ENCODE peak calls at places on chromosomes 12 and 14, in eight cellular contexts. P is CD8-positive, alpha-beta T cell; V is osteoblast; T is uterus; Z is MM.1S; O is iPS DF 6.9; R is PC-9; S is fibroblast of lung. H is an unnamed sample. For H3K4me1, the result is how much of the 10 kb centered on the place peaks cover.

GRCh38 chr14:21723431-21724045 is 49.9 kb upstream of the OR4E1 start:
- DNase-seq in V (peak), P (peak), Z (peak), O (peak), T (no peak), S (no peak), R (no peak), H (no peak)

GRCh38 chr12:67424784-67425183 is 155.6 kb downstream of the CAND1 start:
- DNase-seq in Z (no peak), T (no peak), R (no peak), O (no peak), P (no peak), V (no peak), S (no peak), H (no peak)

GRCh38 chr14:99143793-99144192 is 128.2 kb downstream of the BCL11B start:
- DNase-seq in S (no peak), T (no peak), P (no peak), R (no peak), O (no peak), V (peak), Z (no peak), H (no peak)

GRCh38 chr12:98894412-98895085 is 249.5 kb downstream of the APAF1 start:
- DNase-seq in O (no peak), R (no peak), Z (no peak), T (no peak), V (peak), P (no peak), S (no peak), H (no peak)

GRCh38 chr14:103121161-103121845 is 2.0 kb upstream of the TNFAIP2 start:
- DNase-seq in S (peak), P (no peak), V (no peak), O (no peak), Z (no peak), T (no peak), R (peak), H (no peak)

GRCh38 chr12:91180577-91180976 is 2.0 kb downstream of the DCN start:
- DNase-seq in O (no peak), P (no peak), R (no peak), Z (peak), V (no peak), S (peak), T (no peak), H (no peak)

GRCh38 chr14:74572829-74573360 is 39.1 kb downstream of the LTBP2 start:
- DNase-seq in O (no peak), R (peak), T (no peak), V (no peak), P (no peak), Z (no peak), S (peak), H (peak)

GRCh38 chr12:118189761-118190181 is 53.8 kb downstream of the PEBP1 start:
- DNase-seq in V (peak), T (no peak), O (peak), S (peak), P (no peak), R (no peak), Z (no peak), H (peak)

GRCh38 chr12:95413576-95413975 is 60.4 kb upstream of the METAP2 start:
- DNase-seq in Z (no peak), S (peak), T (no peak), R (no peak), O (no peak), V (no peak), P (no peak), H (no peak)

GRCh38 chr12:27796093-27796492 is 16.1 kb upstream of the MANSC4 start:
- DNase-seq in S (no peak), O (no peak), T (no peak), V (no peak), P (no peak), Z (no peak), R (no peak), H (no peak)

GRCh38 chr12:128551266-128552025 is 272.3 kb downstream of the SLC15A4 start:
- DNase-seq in P (no peak), S (no peak), T (no peak), O (no peak), Z (no peak), V (no peak), R (no peak), H (no peak)

GRCh38 chr12:79837575-79837974 is 97.3 kb downstream of the PPP1R12A start:
- DNase-seq in R (no peak), T (no peak), S (no peak), O (no peak), V (no peak), Z (no peak), P (no peak), H (no peak)

GRCh38 chr12:127273621-127274020 is 993.3 kb upstream of the TMEM132C start:
- DNase-seq in T (no peak), V (no peak), O (no peak), P (no peak), Z (no peak), R (no peak), S (no peak), H (no peak)

GRCh38 chr12:69910739-69911138 is 85.7 kb downstream of the MYRFL start:
- DNase-seq in O (no peak), Z (no peak), T (no peak), S (no peak), R (no peak), V (no peak), P (no peak), H (no peak)
- H3K4me1 ChIP-seq in O (under half), Z (under half), T (under half), S (under half), R (under half), V (under half), P (under half), H (under half)

GRCh38 chr12:132489602-132490239 is at the start of gene FBRSL1:
- DNase-seq in Z (peak), T (peak), O (peak), V (peak), R (peak), S (peak), P (peak), H (peak)

GRCh38 chr12:132487311-132487741 is 2.6 kb upstream of the FBRSL1 start:
- DNase-seq in S (no peak), T (no peak), R (no peak), P (no peak), Z (no peak), V (no peak), O (no peak), H (no peak)

GRCh38 chr12:132490481-132491348 is 764 bp downstream of the FBRSL1 start:
- DNase-seq in R (no peak), O (no peak), S (no peak), V (peak), P (no peak), T (no peak), Z (no peak), H (no peak)

GRCh38 chr12:132488127-132489077 is 1.5 kb upstream of the FBRSL1 start:
- DNase-seq in S (no peak), R (no peak), P (peak), V (no peak), T (no peak), Z (no peak), O (no peak), H (no peak)

GRCh38 chr12:132489078-132489601 is 811 bp upstream of the FBRSL1 start:
- DNase-seq in R (no peak), O (no peak), S (no peak), T (no peak), P (peak), Z (no peak), V (no peak), H (no peak)
- H3K4me1 ChIP-seq in R (under half), O (under half), S (under half), T (under half), P (half or more), Z (under half), V (under half), H (under half)

GRCh38 chr12:123529636-123530035 is 3.9 kb downstream of the RILPL1 start:
- DNase-seq in R (no peak), S (no peak), O (no peak), V (no peak), Z (no peak), P (no peak), T (no peak), H (no peak)
- H3K4me1 ChIP-seq in R (under half), S (under half), O (under half), V (under half), Z (under half), P (under half), T (under half), H (under half)

GRCh38 chr12:78220811-78221210 is 390.1 kb downstream of the NAV3 start:
- DNase-seq in R (no peak), T (no peak), P (no peak), O (no peak), Z (no peak), S (no peak), V (no peak), H (no peak)
- H3K4me1 ChIP-seq in R (under half), T (under half), P (under half), O (under half), Z (under half), S (under half), V (under half), H (under half)

DNA sequence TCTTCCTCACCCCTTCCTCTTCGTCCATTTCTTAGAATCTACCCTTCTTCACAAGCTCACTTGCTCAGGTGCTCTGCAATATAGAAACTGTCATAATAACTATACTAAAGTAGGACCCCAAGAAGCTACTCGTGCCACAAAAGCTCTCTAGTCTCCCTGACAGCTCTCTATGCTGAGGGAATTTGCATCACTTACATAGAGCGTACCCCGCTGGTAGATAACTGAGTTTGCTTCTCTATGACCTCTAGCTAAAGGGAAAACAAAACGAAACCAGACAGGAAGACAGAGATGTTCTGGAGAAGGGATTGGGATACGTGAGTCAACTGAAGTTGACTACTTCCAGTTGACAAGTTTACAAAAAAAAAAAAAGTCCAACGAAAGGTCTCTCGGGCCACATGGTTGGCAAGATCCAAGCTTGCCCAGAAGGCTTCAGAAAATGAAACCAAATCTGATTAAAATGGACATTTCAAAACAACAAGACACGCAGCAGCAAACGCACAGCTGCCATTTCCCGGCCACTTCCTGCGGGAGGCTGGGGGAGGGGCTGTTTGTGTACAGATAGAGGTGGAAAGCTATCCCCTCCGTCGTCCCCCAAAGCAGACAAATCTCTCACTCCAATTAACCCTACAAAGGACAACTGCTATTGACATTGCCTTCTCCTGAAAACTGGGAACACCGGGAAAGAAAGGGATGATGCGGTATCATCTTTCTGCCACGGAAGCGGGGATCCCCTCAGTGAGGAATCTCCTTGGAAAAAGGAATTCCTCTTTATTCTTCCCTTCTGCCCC is 1.3 kb downstream of the BAZ2A start:
- DNase-seq in S (peak), O (no peak), V (peak), R (peak), P (peak), Z (peak), T (peak), H (peak)
- H3K4me1 ChIP-seq in S (under half), O (under half), V (under half), R (under half), P (half or more), Z (under half), T (under half), H (under half)

DNA sequence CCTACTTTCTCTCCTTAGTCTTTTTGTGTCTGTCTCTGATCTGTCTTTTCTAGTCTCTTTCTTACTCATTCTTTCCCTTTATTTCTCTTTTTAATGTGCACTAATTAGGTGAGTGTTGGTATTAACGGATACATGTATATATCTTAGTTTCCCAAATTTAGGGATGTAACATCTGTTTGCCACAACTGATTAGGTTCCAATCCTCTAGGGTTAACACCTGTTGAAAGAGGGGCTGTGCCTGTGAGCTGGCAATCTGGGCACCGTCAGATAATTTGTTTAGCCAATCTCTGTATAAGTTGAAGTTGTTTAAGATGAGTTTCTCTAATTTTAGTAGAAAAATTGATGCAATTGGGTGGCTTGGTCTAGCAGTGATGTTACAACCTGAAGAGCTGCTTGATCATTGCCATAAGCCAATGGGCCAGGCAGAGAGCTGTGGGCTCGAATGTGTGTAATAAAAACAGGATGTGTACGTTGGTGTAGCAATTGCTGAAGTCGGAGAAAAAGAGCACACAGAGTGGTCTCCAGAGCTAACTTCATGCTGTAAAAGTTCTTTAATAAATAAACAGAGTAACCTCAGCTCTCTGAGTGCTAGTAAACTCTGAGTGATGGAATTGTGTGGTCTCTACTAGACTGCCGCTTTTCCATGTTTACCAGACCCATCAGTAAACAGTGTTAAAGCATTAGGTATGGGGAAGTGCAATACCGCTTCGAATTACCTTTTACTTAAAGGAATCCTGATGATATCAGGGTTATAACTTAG is 18.3 kb upstream of the LYZ start:
- DNase-seq in T (no peak), S (no peak), V (no peak), P (no peak), Z (no peak), R (no peak), O (no peak), H (no peak)
- H3K4me1 ChIP-seq in T (under half), S (under half), V (under half), P (under half), Z (under half), R (under half), O (under half), H (under half)

GRCh38 chr14:92819011-92819410 is 24.9 kb downstream of the GOLGA5 start:
- DNase-seq in S (no peak), V (no peak), R (no peak), P (no peak), Z (no peak), T (no peak), O (no peak), H (no peak)
- H3K4me1 ChIP-seq in S (under half), V (under half), R (under half), P (under half), Z (under half), T (under half), O (under half), H (under half)

GRCh38 chr14:67666733-67667132 is 7.7 kb downstream of the VTI1B start:
- DNase-seq in Z (no peak), V (no peak), S (no peak), R (no peak), T (no peak), P (no peak), O (no peak), H (no peak)
- H3K4me1 ChIP-seq in Z (under half), V (under half), S (under half), R (under half), T (under half), P (under half), O (under half), H (under half)

DNA sequence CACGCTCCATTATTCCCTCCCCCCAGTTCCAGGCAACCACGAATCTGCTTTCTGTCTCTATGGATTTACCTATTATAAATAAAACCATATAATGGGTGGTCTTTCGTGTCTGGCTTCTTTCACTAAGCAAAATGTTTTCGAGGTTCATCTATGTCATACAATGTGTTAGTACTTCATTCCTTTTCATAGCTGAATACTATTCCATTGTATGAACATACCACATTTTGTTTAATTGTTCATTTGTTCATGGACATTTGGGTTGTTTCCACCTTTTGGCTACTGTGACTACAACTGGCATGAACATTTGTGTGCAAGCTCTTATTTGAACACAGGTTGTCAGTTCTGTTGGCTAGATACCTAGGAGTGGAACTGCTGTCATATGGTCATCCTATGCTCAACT is 12.9 kb upstream of the PAPOLA start:
- DNase-seq in R (no peak), P (no peak), Z (no peak), T (no peak), V (no peak), O (no peak), S (no peak), H (no peak)
- H3K4me1 ChIP-seq in R (under half), P (under half), Z (under half), T (under half), V (under half), O (under half), S (under half), H (under half)